ENCODE peak calls at places on chromosomes 3 and 15, in ten cellular contexts. One of them, this sample, is unnamed.

GRCh38 chr3:126577256-126577655 is 18.5 kb upstream of the C3orf22 start:
- DNase-seq in left ventricle myocardium inferior: no peak
- DNase-seq in mesendoderm: no peak
- DNase-seq in RWPE1: no peak
- DNase-seq in Peyer's patch: no peak
- DNase-seq in dorsolateral prefrontal cortex: no peak
- DNase-seq in aorta: no peak
- DNase-seq in caudate nucleus: no peak
- DNase-seq in adrenal gland: no peak
- DNase-seq in heart left ventricle: peak
- DNase-seq in this sample: no peak

GRCh38 chr3:9902372-9903237 is at the start of gene IL17RE:
- DNase-seq in left ventricle myocardium inferior: no peak
- DNase-seq in mesendoderm: no peak
- DNase-seq in RWPE1: peak
- DNase-seq in Peyer's patch: peak
- DNase-seq in dorsolateral prefrontal cortex: no peak
- DNase-seq in aorta: peak
- DNase-seq in caudate nucleus: peak
- DNase-seq in adrenal gland: no peak
- DNase-seq in heart left ventricle: no peak
- DNase-seq in this sample: peak

GRCh38 chr3:45993421-45994027 is 2.1 kb downstream of the FYCO1 start:
- DNase-seq in left ventricle myocardium inferior: no peak
- DNase-seq in mesendoderm: no peak
- DNase-seq in RWPE1: no peak
- DNase-seq in Peyer's patch: no peak
- DNase-seq in dorsolateral prefrontal cortex: no peak
- DNase-seq in aorta: no peak
- DNase-seq in caudate nucleus: no peak
- DNase-seq in adrenal gland: no peak
- DNase-seq in heart left ventricle: no peak
- DNase-seq in this sample: no peak

GRCh38 chr3:170076715-170077238 is 39.0 kb downstream of the GPR160 start:
- DNase-seq in left ventricle myocardium inferior: no peak
- DNase-seq in mesendoderm: no peak
- DNase-seq in RWPE1: no peak
- DNase-seq in Peyer's patch: no peak
- DNase-seq in dorsolateral prefrontal cortex: no peak
- DNase-seq in aorta: no peak
- DNase-seq in caudate nucleus: no peak
- DNase-seq in adrenal gland: no peak
- DNase-seq in heart left ventricle: no peak
- DNase-seq in this sample: no peak

GRCh38 chr3:139320551-139321309 is 23.1 kb upstream of the MRPS22 start:
- DNase-seq in left ventricle myocardium inferior: no peak
- DNase-seq in mesendoderm: no peak
- DNase-seq in RWPE1: no peak
- DNase-seq in Peyer's patch: no peak
- DNase-seq in dorsolateral prefrontal cortex: no peak
- DNase-seq in aorta: no peak
- DNase-seq in caudate nucleus: no peak
- DNase-seq in adrenal gland: no peak
- DNase-seq in heart left ventricle: no peak
- DNase-seq in this sample: no peak

GRCh38 chr15:98787936-98788757 is 139.8 kb downstream of the IGF1R start:
- DNase-seq in left ventricle myocardium inferior: no peak
- DNase-seq in mesendoderm: peak
- DNase-seq in RWPE1: no peak
- DNase-seq in Peyer's patch: no peak
- DNase-seq in dorsolateral prefrontal cortex: no peak
- DNase-seq in aorta: no peak
- DNase-seq in caudate nucleus: no peak
- DNase-seq in adrenal gland: no peak
- DNase-seq in heart left ventricle: peak
- DNase-seq in this sample: no peak

GRCh38 chr3:46705751-46706572 is 4.8 kb downstream of the TMIE start:
- DNase-seq in left ventricle myocardium inferior: peak
- DNase-seq in mesendoderm: peak
- DNase-seq in RWPE1: peak
- DNase-seq in Peyer's patch: no peak
- DNase-seq in dorsolateral prefrontal cortex: no peak
- DNase-seq in aorta: peak
- DNase-seq in caudate nucleus: no peak
- DNase-seq in adrenal gland: no peak
- DNase-seq in heart left ventricle: peak
- DNase-seq in this sample: no peak

GRCh38 chr3:3800076-3800448 is 831 bp downstream of the LRRN1 start:
- DNase-seq in left ventricle myocardium inferior: no peak
- DNase-seq in mesendoderm: peak
- DNase-seq in RWPE1: no peak
- DNase-seq in Peyer's patch: no peak
- DNase-seq in dorsolateral prefrontal cortex: no peak
- DNase-seq in aorta: peak
- DNase-seq in caudate nucleus: peak
- DNase-seq in adrenal gland: no peak
- DNase-seq in heart left ventricle: no peak
- DNase-seq in this sample: peak

GRCh38 chr3:60893946-60894345 is 357.3 kb downstream of the FHIT start:
- DNase-seq in left ventricle myocardium inferior: no peak
- DNase-seq in mesendoderm: no peak
- DNase-seq in RWPE1: no peak
- DNase-seq in Peyer's patch: no peak
- DNase-seq in dorsolateral prefrontal cortex: no peak
- DNase-seq in aorta: no peak
- DNase-seq in caudate nucleus: no peak
- DNase-seq in adrenal gland: no peak
- DNase-seq in heart left ventricle: no peak
- DNase-seq in this sample: no peak

GRCh38 chr15:29410342-29410741 is 140.7 kb upstream of the NSMCE3 start:
- DNase-seq in left ventricle myocardium inferior: no peak
- DNase-seq in mesendoderm: peak
- DNase-seq in RWPE1: no peak
- DNase-seq in Peyer's patch: no peak
- DNase-seq in dorsolateral prefrontal cortex: no peak
- DNase-seq in aorta: no peak
- DNase-seq in caudate nucleus: no peak
- DNase-seq in adrenal gland: no peak
- DNase-seq in heart left ventricle: no peak
- DNase-seq in this sample: no peak

GRCh38 chr15:62895139-62895866 is 147.2 kb upstream of the TPM1 start:
- DNase-seq in left ventricle myocardium inferior: no peak
- DNase-seq in mesendoderm: no peak
- DNase-seq in RWPE1: no peak
- DNase-seq in Peyer's patch: no peak
- DNase-seq in dorsolateral prefrontal cortex: no peak
- DNase-seq in aorta: no peak
- DNase-seq in caudate nucleus: no peak
- DNase-seq in adrenal gland: no peak
- DNase-seq in heart left ventricle: no peak
- DNase-seq in this sample: no peak

DNA sequence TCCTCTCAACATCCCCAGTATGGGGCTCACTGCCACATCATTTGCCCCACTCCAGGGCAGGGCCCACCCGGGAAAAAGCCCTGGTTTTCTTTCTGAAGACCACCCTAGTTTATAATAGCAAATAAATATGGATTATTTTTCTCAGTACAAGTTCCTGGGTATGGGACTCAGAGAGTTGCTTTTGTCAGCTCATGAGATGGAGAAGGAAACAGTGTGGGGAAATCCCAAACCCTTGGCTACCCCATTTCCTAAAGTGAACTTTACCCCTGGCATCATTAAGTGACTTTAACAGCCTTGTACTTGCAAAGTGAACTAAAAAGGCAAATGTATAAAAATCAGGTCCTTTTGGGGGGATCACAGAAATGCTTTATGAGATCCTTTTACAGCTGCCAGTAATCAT is 89.8 kb downstream of the CCNL1 start:
- DNase-seq in left ventricle myocardium inferior: no peak
- DNase-seq in mesendoderm: no peak
- DNase-seq in RWPE1: no peak
- DNase-seq in Peyer's patch: no peak
- DNase-seq in dorsolateral prefrontal cortex: no peak
- DNase-seq in aorta: no peak
- DNase-seq in caudate nucleus: no peak
- DNase-seq in adrenal gland: no peak
- DNase-seq in heart left ventricle: no peak
- DNase-seq in this sample: no peak
- H3K27ac ChIP-seq in left ventricle myocardium inferior: no peak
- H3K27ac ChIP-seq in mesendoderm: no peak
- H3K27ac ChIP-seq in RWPE1: no peak
- H3K27ac ChIP-seq in Peyer's patch: no peak
- H3K27ac ChIP-seq in dorsolateral prefrontal cortex: no peak
- H3K27ac ChIP-seq in aorta: no peak
- H3K27ac ChIP-seq in caudate nucleus: no peak
- H3K27ac ChIP-seq in adrenal gland: no peak
- H3K27ac ChIP-seq in heart left ventricle: no peak
- H3K27ac ChIP-seq in this sample: peak

DNA sequence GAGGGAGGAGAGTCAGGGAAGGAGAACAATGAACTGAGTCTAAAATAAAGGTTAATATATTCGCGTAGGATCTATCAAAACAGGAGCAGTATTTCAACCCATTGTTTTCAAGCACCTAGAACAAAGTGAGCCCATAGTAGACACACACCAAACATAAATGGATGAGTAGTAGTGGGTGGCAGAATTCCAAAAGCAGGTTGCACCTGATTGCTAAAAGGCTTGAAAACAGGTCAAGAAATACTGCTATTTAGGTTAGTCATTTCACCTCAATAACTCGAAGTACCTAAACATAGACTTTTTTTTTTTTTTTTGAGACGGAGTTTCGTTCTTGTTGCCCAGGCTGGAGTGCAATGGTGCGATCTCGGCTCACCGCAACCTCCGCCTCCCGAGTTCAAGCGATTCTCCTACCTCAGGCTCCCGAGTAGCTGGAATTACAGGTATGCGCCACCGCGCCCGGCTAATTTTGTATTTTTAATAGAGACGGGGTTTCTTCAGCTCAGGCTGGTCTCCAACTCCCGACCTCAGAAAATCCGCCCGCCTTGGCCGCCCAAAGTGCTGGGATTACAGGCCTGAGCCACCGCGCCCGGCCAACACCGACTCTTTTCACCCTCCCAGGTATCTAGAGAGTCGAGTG is 855 bp upstream of the ABHD5 start:
- DNase-seq in left ventricle myocardium inferior: no peak
- DNase-seq in mesendoderm: no peak
- DNase-seq in RWPE1: no peak
- DNase-seq in Peyer's patch: no peak
- DNase-seq in dorsolateral prefrontal cortex: no peak
- DNase-seq in aorta: peak
- DNase-seq in caudate nucleus: peak
- DNase-seq in adrenal gland: no peak
- DNase-seq in heart left ventricle: peak
- DNase-seq in this sample: peak
- H3K27ac ChIP-seq in left ventricle myocardium inferior: peak
- H3K27ac ChIP-seq in mesendoderm: peak
- H3K27ac ChIP-seq in RWPE1: peak
- H3K27ac ChIP-seq in Peyer's patch: peak
- H3K27ac ChIP-seq in dorsolateral prefrontal cortex: peak
- H3K27ac ChIP-seq in aorta: no peak
- H3K27ac ChIP-seq in caudate nucleus: peak
- H3K27ac ChIP-seq in adrenal gland: no peak
- H3K27ac ChIP-seq in heart left ventricle: peak
- H3K27ac ChIP-seq in this sample: peak

DNA sequence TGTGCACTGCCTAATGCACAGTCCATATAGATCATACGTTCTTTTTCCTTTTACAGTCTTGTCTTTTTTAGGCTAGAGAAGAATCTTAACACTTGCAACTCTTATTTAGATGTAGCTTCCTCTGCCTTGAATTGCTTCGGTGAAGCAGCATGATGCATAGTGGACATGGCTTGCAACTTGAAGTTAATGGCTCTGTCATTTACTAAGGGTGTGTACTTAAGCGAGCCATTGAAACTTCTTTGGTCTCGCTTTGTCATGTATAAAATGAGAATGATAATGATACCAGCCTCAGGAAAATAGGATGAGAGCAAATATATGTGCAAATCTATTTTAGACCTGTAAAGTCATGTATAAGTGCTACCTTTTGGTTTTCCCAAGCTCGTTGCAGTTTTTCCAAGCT is 147.4 kb downstream of the GHSR start:
- DNase-seq in left ventricle myocardium inferior: no peak
- DNase-seq in mesendoderm: no peak
- DNase-seq in RWPE1: no peak
- DNase-seq in Peyer's patch: no peak
- DNase-seq in dorsolateral prefrontal cortex: no peak
- DNase-seq in aorta: no peak
- DNase-seq in caudate nucleus: no peak
- DNase-seq in adrenal gland: no peak
- DNase-seq in heart left ventricle: no peak
- DNase-seq in this sample: no peak
- H3K27ac ChIP-seq in left ventricle myocardium inferior: no peak
- H3K27ac ChIP-seq in mesendoderm: no peak
- H3K27ac ChIP-seq in RWPE1: no peak
- H3K27ac ChIP-seq in Peyer's patch: no peak
- H3K27ac ChIP-seq in dorsolateral prefrontal cortex: no peak
- H3K27ac ChIP-seq in aorta: no peak
- H3K27ac ChIP-seq in caudate nucleus: no peak
- H3K27ac ChIP-seq in adrenal gland: no peak
- H3K27ac ChIP-seq in heart left ventricle: no peak
- H3K27ac ChIP-seq in this sample: no peak

DNA sequence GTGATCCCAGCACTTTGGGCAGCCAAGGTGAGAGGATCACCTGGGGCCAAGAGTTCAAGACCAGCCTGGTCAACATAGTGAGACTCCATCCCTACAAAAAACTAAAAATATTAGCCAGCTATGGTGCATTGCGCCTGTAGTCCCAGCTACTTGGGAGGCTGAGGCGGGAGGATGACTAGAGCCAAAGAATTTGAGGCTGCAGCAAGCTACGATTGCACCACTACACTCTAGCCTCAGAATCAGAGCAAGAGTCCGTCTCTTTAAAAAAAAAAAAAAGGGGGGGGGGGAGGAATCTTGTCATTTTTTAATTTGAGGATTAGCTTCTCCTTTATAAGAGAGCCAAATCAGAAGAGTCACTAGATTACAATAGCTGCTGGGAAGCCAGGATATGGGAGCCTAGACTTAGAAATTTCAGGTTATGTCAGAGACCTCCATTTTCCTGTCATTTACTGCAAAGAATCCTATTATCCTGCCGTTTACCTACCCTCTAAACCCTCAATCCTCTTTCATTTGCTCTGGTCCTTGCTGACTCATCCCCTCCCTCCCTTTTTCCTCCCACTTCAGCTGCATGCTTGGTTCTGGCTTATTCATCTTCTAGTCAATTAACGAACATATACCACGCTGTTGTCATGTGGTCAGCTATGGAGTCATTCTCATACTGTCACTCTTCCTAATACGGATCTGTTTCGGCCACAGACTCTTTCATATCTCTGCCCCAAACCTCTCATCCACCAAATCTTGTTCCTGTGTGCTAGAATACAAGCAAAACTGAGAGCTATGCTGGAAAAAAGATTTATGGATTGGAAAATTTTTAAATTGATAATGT is 83.8 kb upstream of the PPIB start:
- DNase-seq in left ventricle myocardium inferior: no peak
- DNase-seq in mesendoderm: peak
- DNase-seq in RWPE1: peak
- DNase-seq in Peyer's patch: no peak
- DNase-seq in dorsolateral prefrontal cortex: no peak
- DNase-seq in aorta: no peak
- DNase-seq in caudate nucleus: no peak
- DNase-seq in adrenal gland: no peak
- DNase-seq in heart left ventricle: no peak
- DNase-seq in this sample: no peak
- H3K27ac ChIP-seq in left ventricle myocardium inferior: no peak
- H3K27ac ChIP-seq in mesendoderm: no peak
- H3K27ac ChIP-seq in RWPE1: no peak
- H3K27ac ChIP-seq in Peyer's patch: no peak
- H3K27ac ChIP-seq in dorsolateral prefrontal cortex: peak
- H3K27ac ChIP-seq in aorta: no peak
- H3K27ac ChIP-seq in caudate nucleus: peak
- H3K27ac ChIP-seq in adrenal gland: peak
- H3K27ac ChIP-seq in heart left ventricle: no peak
- H3K27ac ChIP-seq in this sample: no peak

GRCh38 chr3:99625643-99626414 is 12.6 kb upstream of the COL8A1 start:
- DNase-seq in left ventricle myocardium inferior: no peak
- DNase-seq in mesendoderm: no peak
- DNase-seq in RWPE1: no peak
- DNase-seq in Peyer's patch: no peak
- DNase-seq in dorsolateral prefrontal cortex: no peak
- DNase-seq in aorta: no peak
- DNase-seq in caudate nucleus: no peak
- DNase-seq in adrenal gland: no peak
- DNase-seq in heart left ventricle: no peak
- DNase-seq in this sample: no peak
- H3K27ac ChIP-seq in left ventricle myocardium inferior: no peak
- H3K27ac ChIP-seq in mesendoderm: no peak
- H3K27ac ChIP-seq in RWPE1: no peak
- H3K27ac ChIP-seq in Peyer's patch: no peak
- H3K27ac ChIP-seq in dorsolateral prefrontal cortex: no peak
- H3K27ac ChIP-seq in aorta: no peak
- H3K27ac ChIP-seq in caudate nucleus: no peak
- H3K27ac ChIP-seq in adrenal gland: no peak
- H3K27ac ChIP-seq in heart left ventricle: no peak
- H3K27ac ChIP-seq in this sample: no peak